ENCODE peak calls at places on chromosome 2, in eight cellular contexts. W is amniotic stem cell; D is NCI-H2171 treated with DMSO at 0.1 percent for 48 hours; I is WTC11; C is BJ; K is CD8-positive, alpha-beta memory T cell; L is NCI-H1930; X is colonic mucosa. S is an unnamed sample.

GRCh38 chr2:53202063-53202462 is 565.5 kb upstream of the CHAC2 start:
- DNase-seq in D (peak; percentile 31), K (no peak), W (peak; percentile 30), X (peak; percentile 24), C (peak; percentile 9), I (no peak), L (peak; percentile 1), S (no peak)

GRCh38 chr2:189954989-189955388 is 107.5 kb downstream of the MSTN start:
- DNase-seq in W (no peak), I (no peak), C (no peak), X (no peak), D (no peak), K (no peak), L (no peak), S (no peak)

GRCh38 chr2:138691667-138692066 is 88.5 kb downstream of the NXPH2 start:
- DNase-seq in L (no peak), D (no peak), I (no peak), K (no peak), X (no peak), C (no peak), W (no peak), S (no peak)

GRCh38 chr2:60213865-60214657 is 339.4 kb downstream of the BCL11A start:
- DNase-seq in W (no peak), C (no peak), D (peak; percentile 62), K (no peak), I (no peak), X (peak; percentile 80), L (no peak), S (no peak)

GRCh38 chr2:120677696-120678095 is 58.0 kb upstream of the GLI2 start:
- DNase-seq in X (no peak), W (no peak), D (no peak), C (no peak), L (no peak), I (no peak), K (no peak), S (no peak)

GRCh38 chr2:229416116-229416694 is 145.1 kb upstream of the PID1 start:
- DNase-seq in L (no peak), C (peak; percentile 25), W (no peak), D (no peak), X (peak; percentile 43), K (no peak), I (no peak), S (peak; percentile 12)

GRCh38 chr2:107285621-107286303 is 399.8 kb upstream of the ST6GAL2 start:
- DNase-seq in D (no peak), X (no peak), W (no peak), C (no peak), L (no peak), I (no peak), K (no peak), S (no peak)

GRCh38 chr2:222358876-222359275 is 60.1 kb upstream of the PAX3 start:
- DNase-seq in W (no peak), I (no peak), C (no peak), L (no peak), X (no peak), K (no peak), D (peak; percentile 73), S (no peak)

GRCh38 chr2:182324665-182325064 is 102.2 kb downstream of the PDE1A start:
- DNase-seq in K (no peak), C (no peak), L (no peak), W (no peak), D (no peak), I (no peak), X (no peak), S (no peak)

GRCh38 chr2:40654346-40654745 is 202.5 kb upstream of the SLC8A1 start:
- DNase-seq in D (no peak), L (no peak), I (no peak), X (no peak), W (no peak), K (no peak), C (no peak), S (no peak)

GRCh38 chr2:177525351-177525750 is 132.8 kb downstream of the AGPS start:
- DNase-seq in C (no peak), D (no peak), K (no peak), L (no peak), I (no peak), X (no peak), W (no peak), S (no peak)

GRCh38 chr2:98445167-98445522 is 487 bp downstream of the INPP4A start:
- DNase-seq in D (no peak), C (no peak), K (no peak), W (peak; percentile 17), I (no peak), L (peak; percentile 25), X (no peak), S (no peak)

GRCh38 chr2:42843131-42843530 is 50.7 kb upstream of the HAAO start:
- DNase-seq in C (no peak), X (no peak), L (no peak), W (no peak), K (no peak), I (no peak), D (no peak), S (no peak)

GRCh38 chr2:176096986-176097819 is 2.4 kb upstream of the HOXD12 start:
- DNase-seq in K (peak; percentile 62), X (peak; percentile 75), C (no peak), L (peak; percentile 86), D (peak; percentile 85), I (peak; percentile 93), W (peak; percentile 19), S (peak; percentile 37)

GRCh38 chr2:227447606-227448005 is 24.4 kb upstream of the AGFG1 start:
- DNase-seq in L (no peak), I (no peak), D (no peak), W (peak; percentile 18), K (no peak), X (no peak), C (peak; percentile 62), S (no peak)

GRCh38 chr2:142010871-142011270 is 119.9 kb downstream of the LRP1B start:
- DNase-seq in W (no peak), C (no peak), L (no peak), D (no peak), X (no peak), I (no peak), K (no peak), S (no peak)

GRCh38 chr2:138689705-138690104 is 90.5 kb downstream of the NXPH2 start:
- DNase-seq in W (no peak), D (no peak), C (no peak), I (no peak), K (no peak), L (no peak), X (no peak), S (no peak)

GRCh38 chr2:58289029-58289428 is 47.9 kb upstream of the FANCL start:
- DNase-seq in X (no peak), L (no peak), K (no peak), W (no peak), I (no peak), D (no peak), C (no peak), S (no peak)

GRCh38 chr2:8475349-8476045 is 206.4 kb upstream of the ID2 start:
- DNase-seq in K (no peak), X (peak; percentile 59), D (no peak), L (no peak), I (no peak), W (no peak), C (no peak), S (no peak)

GRCh38 chr2:11678306-11678960 is 8.4 kb upstream of the NTSR2 start:
- DNase-seq in W (no peak), L (no peak), C (no peak), I (no peak), X (no peak), D (no peak), K (no peak), S (no peak)

GRCh38 chr2:30949435-30949834 is 142.2 kb upstream of the CAPN13 start:
- DNase-seq in C (no peak), I (no peak), W (no peak), D (no peak), L (no peak), K (no peak), X (no peak), S (no peak)

GRCh38 chr2:43950383-43951008 is 45.3 kb downstream of the LRPPRC start:
- DNase-seq in K (no peak), C (peak; percentile 2), I (no peak), X (no peak), W (no peak), D (peak; percentile 31), L (no peak), S (no peak)

GRCh38 chr2:219459460-219460311 is 25.0 kb downstream of the SPEG start:
- DNase-seq in I (peak; percentile 85), D (no peak), K (peak; percentile 54), C (no peak), L (no peak), W (no peak), X (peak; percentile 51), S (peak; percentile 19)

GRCh38 chr2:241229563-241230401 is 41.3 kb downstream of the ANO7 start:
- DNase-seq in X (no peak), W (no peak), D (no peak), C (no peak), I (no peak), L (no peak), K (peak; percentile 34), S (no peak)

GRCh38 chr2:202278036-202278760 is 12.6 kb downstream of the NOP58 start:
- DNase-seq in X (no peak), L (no peak), D (no peak), W (no peak), I (no peak), C (peak; percentile 19), K (no peak), S (no peak)

GRCh38 chr2:128594273-128594910 is 275.7 kb upstream of the HS6ST1 start:
- DNase-seq in K (no peak), D (no peak), I (no peak), L (no peak), X (no peak), C (no peak), W (no peak), S (no peak)

GRCh38 chr2:26324903-26325302 is 21.0 kb upstream of the SELENOI start:
- DNase-seq in L (no peak), K (no peak), I (no peak), X (no peak), C (no peak), W (no peak), D (no peak), S (no peak)

GRCh38 chr2:240349133-240350005 is 86.1 kb upstream of the GPC1 start:
- DNase-seq in W (no peak), I (no peak), C (no peak), D (no peak), L (no peak), X (no peak), K (peak; percentile 26), S (no peak)

GRCh38 chr2:84959494-84960156 is 11.3 kb upstream of the KCMF1 start:
- DNase-seq in K (no peak), C (no peak), D (no peak), X (no peak), L (no peak), W (no peak), I (peak; percentile 51), S (no peak)

GRCh38 chr2:129585760-129586159 is 393.7 kb upstream of the RAB6C start:
- DNase-seq in W (no peak), K (no peak), D (no peak), X (no peak), I (no peak), C (no peak), L (no peak), S (no peak)

GRCh38 chr2:11370377-11371098 is 26.1 kb upstream of the ROCK2 start:
- DNase-seq in L (no peak), I (no peak), X (peak; percentile 95), C (no peak), D (no peak), K (no peak), W (no peak), S (no peak)

GRCh38 chr2:3628800-3629199 is 29.2 kb upstream of the ALLC start:
- DNase-seq in I (peak; percentile 74), C (no peak), X (no peak), L (no peak), W (no peak), K (no peak), D (peak; percentile 66), S (no peak)

GRCh38 chr2:241568738-241569137 is 10.2 kb downstream of the BOK start:
- DNase-seq in X (no peak), C (no peak), K (peak; percentile 5), D (no peak), I (no peak), W (no peak), L (no peak), S (no peak)

GRCh38 chr2:127945281-127945680 is 59.5 kb upstream of the AMMECR1L start:
- DNase-seq in C (no peak), X (no peak), D (no peak), L (no peak), I (no peak), W (no peak), K (no peak), S (no peak)